ENCODE peak calls at places on chromosomes 2 and 18, in eight cellular contexts. One of them, this sample, is unnamed. For H3K9me3 and H3K36me3, the result is how much of the 10 kb centered on the place peaks cover.

GRCh38 chr2:206824993-206825392 is 59.6 kb downstream of the FASTKD2 start:
- DNase-seq in CD8-positive, alpha-beta memory T cell: no peak
- DNase-seq in PC-9: no peak
- DNase-seq in body of pancreas: no peak
- DNase-seq in HepG2: no peak
- DNase-seq in Caco-2: no peak
- DNase-seq in K562: no peak
- DNase-seq in tibial nerve: no peak
- DNase-seq in this sample: no peak

GRCh38 chr18:80210312-80211083 is 36.8 kb downstream of the PARD6G start:
- DNase-seq in CD8-positive, alpha-beta memory T cell: no peak
- DNase-seq in PC-9: no peak
- DNase-seq in body of pancreas: peak
- DNase-seq in HepG2: peak
- DNase-seq in Caco-2: no peak
- DNase-seq in K562: no peak
- DNase-seq in tibial nerve: no peak
- DNase-seq in this sample: no peak

GRCh38 chr2:64777841-64778240 is 124.1 kb upstream of the SERTAD2 start:
- DNase-seq in CD8-positive, alpha-beta memory T cell: no peak
- DNase-seq in PC-9: no peak
- DNase-seq in body of pancreas: no peak
- DNase-seq in HepG2: no peak
- DNase-seq in Caco-2: no peak
- DNase-seq in K562: no peak
- DNase-seq in tibial nerve: no peak
- DNase-seq in this sample: no peak

GRCh38 chr2:2573658-2574293 is 242.7 kb upstream of the MYT1L start:
- DNase-seq in CD8-positive, alpha-beta memory T cell: no peak
- DNase-seq in PC-9: no peak
- DNase-seq in body of pancreas: no peak
- DNase-seq in HepG2: peak
- DNase-seq in Caco-2: no peak
- DNase-seq in K562: no peak
- DNase-seq in tibial nerve: no peak
- DNase-seq in this sample: no peak

GRCh38 chr2:169808211-169808610 is 9.5 kb downstream of the SSB start:
- DNase-seq in CD8-positive, alpha-beta memory T cell: no peak
- DNase-seq in PC-9: no peak
- DNase-seq in body of pancreas: no peak
- DNase-seq in HepG2: no peak
- DNase-seq in Caco-2: no peak
- DNase-seq in K562: no peak
- DNase-seq in tibial nerve: no peak
- DNase-seq in this sample: no peak

GRCh38 chr2:163757811-163758210 is 22.0 kb upstream of the FIGN start:
- DNase-seq in CD8-positive, alpha-beta memory T cell: no peak
- DNase-seq in PC-9: no peak
- DNase-seq in body of pancreas: no peak
- DNase-seq in HepG2: no peak
- DNase-seq in Caco-2: no peak
- DNase-seq in K562: no peak
- DNase-seq in tibial nerve: no peak
- DNase-seq in this sample: no peak

GRCh38 chr18:58528011-58528367 is 100.9 kb downstream of the ALPK2 start:
- DNase-seq in CD8-positive, alpha-beta memory T cell: no peak
- DNase-seq in PC-9: no peak
- DNase-seq in body of pancreas: no peak
- DNase-seq in HepG2: no peak
- DNase-seq in Caco-2: no peak
- DNase-seq in K562: no peak
- DNase-seq in tibial nerve: no peak
- DNase-seq in this sample: no peak

GRCh38 chr2:95387358-95387757 is 15.2 kb upstream of the FAHD2A start:
- DNase-seq in CD8-positive, alpha-beta memory T cell: no peak
- DNase-seq in PC-9: no peak
- DNase-seq in body of pancreas: no peak
- DNase-seq in HepG2: no peak
- DNase-seq in Caco-2: no peak
- DNase-seq in K562: no peak
- DNase-seq in tibial nerve: no peak
- DNase-seq in this sample: no peak

GRCh38 chr2:228446732-228447131 is 265.2 kb upstream of the SPHKAP start:
- DNase-seq in CD8-positive, alpha-beta memory T cell: no peak
- DNase-seq in PC-9: no peak
- DNase-seq in body of pancreas: no peak
- DNase-seq in HepG2: no peak
- DNase-seq in Caco-2: no peak
- DNase-seq in K562: no peak
- DNase-seq in tibial nerve: peak
- DNase-seq in this sample: peak

GRCh38 chr2:159185401-159186130 is 100.9 kb downstream of the WDSUB1 start:
- DNase-seq in CD8-positive, alpha-beta memory T cell: no peak
- DNase-seq in PC-9: no peak
- DNase-seq in body of pancreas: no peak
- DNase-seq in HepG2: peak
- DNase-seq in Caco-2: no peak
- DNase-seq in K562: peak
- DNase-seq in tibial nerve: no peak
- DNase-seq in this sample: no peak

GRCh38 chr2:149735237-149735958 is 147.8 kb upstream of the MMADHC start:
- DNase-seq in CD8-positive, alpha-beta memory T cell: no peak
- DNase-seq in PC-9: no peak
- DNase-seq in body of pancreas: no peak
- DNase-seq in HepG2: no peak
- DNase-seq in Caco-2: no peak
- DNase-seq in K562: no peak
- DNase-seq in tibial nerve: no peak
- DNase-seq in this sample: no peak

GRCh38 chr2:98532761-98533160 is 75.6 kb downstream of the COA5 start:
- DNase-seq in CD8-positive, alpha-beta memory T cell: no peak
- DNase-seq in PC-9: no peak
- DNase-seq in body of pancreas: no peak
- DNase-seq in HepG2: no peak
- DNase-seq in Caco-2: no peak
- DNase-seq in K562: no peak
- DNase-seq in tibial nerve: no peak
- DNase-seq in this sample: no peak

GRCh38 chr2:163667064-163667887 is 68.5 kb downstream of the FIGN start:
- DNase-seq in CD8-positive, alpha-beta memory T cell: no peak
- DNase-seq in PC-9: peak
- DNase-seq in body of pancreas: no peak
- DNase-seq in HepG2: peak
- DNase-seq in Caco-2: no peak
- DNase-seq in K562: no peak
- DNase-seq in tibial nerve: no peak
- DNase-seq in this sample: no peak

GRCh38 chr2:130822766-130823165 is 13.9 kb upstream of the ARHGEF4 start:
- DNase-seq in CD8-positive, alpha-beta memory T cell: no peak
- DNase-seq in PC-9: no peak
- DNase-seq in body of pancreas: no peak
- DNase-seq in HepG2: no peak
- DNase-seq in Caco-2: no peak
- DNase-seq in K562: no peak
- DNase-seq in tibial nerve: no peak
- DNase-seq in this sample: no peak

GRCh38 chr2:11802782-11803191 is 56.4 kb downstream of the LPIN1 start:
- DNase-seq in CD8-positive, alpha-beta memory T cell: no peak
- DNase-seq in PC-9: no peak
- DNase-seq in body of pancreas: no peak
- DNase-seq in HepG2: no peak
- DNase-seq in Caco-2: no peak
- DNase-seq in K562: no peak
- DNase-seq in tibial nerve: no peak
- DNase-seq in this sample: no peak

GRCh38 chr2:232816656-232817055 is 40.3 kb upstream of the KCNJ13 start:
- DNase-seq in CD8-positive, alpha-beta memory T cell: no peak
- DNase-seq in PC-9: no peak
- DNase-seq in body of pancreas: no peak
- DNase-seq in HepG2: no peak
- DNase-seq in Caco-2: no peak
- DNase-seq in K562: no peak
- DNase-seq in tibial nerve: no peak
- DNase-seq in this sample: no peak

GRCh38 chr2:149849133-149849532 is 261.6 kb upstream of the MMADHC start:
- DNase-seq in CD8-positive, alpha-beta memory T cell: no peak
- DNase-seq in PC-9: no peak
- DNase-seq in body of pancreas: no peak
- DNase-seq in HepG2: no peak
- DNase-seq in Caco-2: no peak
- DNase-seq in K562: no peak
- DNase-seq in tibial nerve: no peak
- DNase-seq in this sample: no peak

GRCh38 chr2:89784960-89785359 is 1093.5 kb downstream of the RPIA start:
- DNase-seq in CD8-positive, alpha-beta memory T cell: no peak
- DNase-seq in PC-9: no peak
- DNase-seq in body of pancreas: no peak
- DNase-seq in HepG2: no peak
- DNase-seq in Caco-2: no peak
- DNase-seq in K562: no peak
- DNase-seq in tibial nerve: no peak
- DNase-seq in this sample: no peak

GRCh38 chr2:89780318-89780717 is 1088.8 kb downstream of the RPIA start:
- DNase-seq in CD8-positive, alpha-beta memory T cell: no peak
- DNase-seq in PC-9: no peak
- DNase-seq in body of pancreas: no peak
- DNase-seq in HepG2: no peak
- DNase-seq in Caco-2: no peak
- DNase-seq in K562: no peak
- DNase-seq in tibial nerve: no peak
- DNase-seq in this sample: no peak

DNA sequence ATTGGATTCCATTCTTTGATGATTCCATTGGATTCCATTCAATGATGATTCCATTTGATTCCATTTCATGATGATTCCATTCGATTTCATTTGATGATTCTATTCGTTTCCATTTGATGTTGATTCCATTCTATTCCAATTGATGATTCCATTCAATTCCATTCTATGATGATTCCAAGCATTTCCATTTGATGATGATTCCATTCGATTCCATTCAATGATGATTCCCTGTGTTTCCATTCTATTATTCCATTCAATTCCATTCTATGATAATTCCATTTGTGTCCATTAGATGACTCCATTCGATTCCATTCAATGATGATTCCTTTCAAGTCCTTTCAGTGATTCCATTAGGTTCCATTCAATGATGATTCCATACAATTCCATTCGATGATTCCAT is 1090.5 kb downstream of the RPIA start:
- DNase-seq in CD8-positive, alpha-beta memory T cell: no peak
- DNase-seq in PC-9: no peak
- DNase-seq in body of pancreas: no peak
- DNase-seq in HepG2: no peak
- DNase-seq in Caco-2: no peak
- DNase-seq in K562: no peak
- DNase-seq in tibial nerve: no peak
- DNase-seq in this sample: no peak
- H3K9me3 ChIP-seq in CD8-positive, alpha-beta memory T cell: under half
- H3K9me3 ChIP-seq in PC-9: half or more
- H3K9me3 ChIP-seq in body of pancreas: under half
- H3K9me3 ChIP-seq in HepG2: half or more
- H3K9me3 ChIP-seq in Caco-2: under half
- H3K9me3 ChIP-seq in K562: under half
- H3K9me3 ChIP-seq in tibial nerve: half or more
- H3K9me3 ChIP-seq in this sample: under half

GRCh38 chr18:74514860-74515495 is 18.8 kb downstream of the CNDP2 start:
- DNase-seq in CD8-positive, alpha-beta memory T cell: no peak
- DNase-seq in PC-9: no peak
- DNase-seq in body of pancreas: peak
- DNase-seq in HepG2: no peak
- DNase-seq in Caco-2: no peak
- DNase-seq in K562: no peak
- DNase-seq in tibial nerve: no peak
- DNase-seq in this sample: no peak

GRCh38 chr18:74517236-74517630 is 17.1 kb upstream of the CNDP1 start:
- DNase-seq in CD8-positive, alpha-beta memory T cell: no peak
- DNase-seq in PC-9: no peak
- DNase-seq in body of pancreas: no peak
- DNase-seq in HepG2: no peak
- DNase-seq in Caco-2: peak
- DNase-seq in K562: no peak
- DNase-seq in tibial nerve: no peak
- DNase-seq in this sample: no peak

GRCh38 chr18:74518456-74519315 is 15.6 kb upstream of the CNDP1 start:
- DNase-seq in CD8-positive, alpha-beta memory T cell: no peak
- DNase-seq in PC-9: no peak
- DNase-seq in body of pancreas: peak
- DNase-seq in HepG2: no peak
- DNase-seq in Caco-2: no peak
- DNase-seq in K562: no peak
- DNase-seq in tibial nerve: no peak
- DNase-seq in this sample: no peak

GRCh38 chr18:74515620-74516231 is 18.6 kb upstream of the CNDP1 start:
- DNase-seq in CD8-positive, alpha-beta memory T cell: no peak
- DNase-seq in PC-9: no peak
- DNase-seq in body of pancreas: peak
- DNase-seq in HepG2: no peak
- DNase-seq in Caco-2: no peak
- DNase-seq in K562: no peak
- DNase-seq in tibial nerve: no peak
- DNase-seq in this sample: no peak

GRCh38 chr18:74516271-74517235 is 17.7 kb upstream of the CNDP1 start:
- DNase-seq in CD8-positive, alpha-beta memory T cell: no peak
- DNase-seq in PC-9: no peak
- DNase-seq in body of pancreas: peak
- DNase-seq in HepG2: no peak
- DNase-seq in Caco-2: no peak
- DNase-seq in K562: no peak
- DNase-seq in tibial nerve: no peak
- DNase-seq in this sample: no peak
- H3K36me3 ChIP-seq in CD8-positive, alpha-beta memory T cell: under half
- H3K36me3 ChIP-seq in PC-9: under half
- H3K36me3 ChIP-seq in body of pancreas: under half
- H3K36me3 ChIP-seq in HepG2: under half
- H3K36me3 ChIP-seq in Caco-2: under half
- H3K36me3 ChIP-seq in K562: half or more
- H3K36me3 ChIP-seq in tibial nerve: half or more
- H3K36me3 ChIP-seq in this sample: under half

DNA sequence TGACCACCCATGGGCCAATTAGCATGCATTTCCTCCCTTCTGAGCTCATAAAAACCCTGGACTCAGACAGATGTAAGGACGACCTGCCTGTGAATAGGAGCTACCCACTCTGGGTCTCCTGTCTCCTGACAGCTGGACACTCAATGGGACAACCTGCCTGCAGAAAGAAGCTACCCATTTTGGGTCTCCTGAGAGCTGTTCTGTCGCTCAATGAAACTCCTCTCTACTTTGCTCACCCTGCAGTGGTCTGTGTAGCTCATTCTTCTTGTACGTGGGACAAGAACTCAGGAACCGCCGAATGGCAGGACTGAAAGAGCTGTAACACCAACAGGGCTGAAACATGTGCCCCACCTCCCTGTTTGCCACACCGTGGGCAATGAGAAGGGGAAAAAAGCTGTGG is 60.3 kb upstream of the DYNC1I2 start:
- DNase-seq in CD8-positive, alpha-beta memory T cell: no peak
- DNase-seq in PC-9: no peak
- DNase-seq in body of pancreas: no peak
- DNase-seq in HepG2: no peak
- DNase-seq in Caco-2: no peak
- DNase-seq in K562: no peak
- DNase-seq in tibial nerve: no peak
- DNase-seq in this sample: no peak
- H3K9me3 ChIP-seq in CD8-positive, alpha-beta memory T cell: under half
- H3K9me3 ChIP-seq in PC-9: under half
- H3K9me3 ChIP-seq in body of pancreas: under half
- H3K9me3 ChIP-seq in HepG2: under half
- H3K9me3 ChIP-seq in Caco-2: under half
- H3K9me3 ChIP-seq in K562: under half
- H3K9me3 ChIP-seq in tibial nerve: under half
- H3K9me3 ChIP-seq in this sample: under half

GRCh38 chr2:73267008-73267407 is 17.3 kb downstream of the FBXO41 start:
- DNase-seq in CD8-positive, alpha-beta memory T cell: no peak
- DNase-seq in PC-9: no peak
- DNase-seq in body of pancreas: no peak
- DNase-seq in HepG2: no peak
- DNase-seq in Caco-2: no peak
- DNase-seq in K562: no peak
- DNase-seq in tibial nerve: no peak
- DNase-seq in this sample: no peak
- H3K36me3 ChIP-seq in CD8-positive, alpha-beta memory T cell: under half
- H3K36me3 ChIP-seq in PC-9: under half
- H3K36me3 ChIP-seq in body of pancreas: under half
- H3K36me3 ChIP-seq in HepG2: under half
- H3K36me3 ChIP-seq in Caco-2: under half
- H3K36me3 ChIP-seq in K562: under half
- H3K36me3 ChIP-seq in tibial nerve: under half
- H3K36me3 ChIP-seq in this sample: under half